ENCODE peak calls at places on chromosome 22, in five cellular contexts. T, W, L, D and H are unnamed samples.

GRCh38 chr22:27460596-27461347 is 340.8 kb downstream of the MN1 start:
- DNase-seq in T (peak; percentile 50), W (no peak), L (no peak), D (no peak), H (no peak)

GRCh38 chr22:37742374-37743092 is 45.7 kb downstream of the TRIOBP start:
- DNase-seq in T (peak; percentile 64), W (peak; percentile 96), L (no peak), D (no peak), H (no peak)

GRCh38 chr22:31160328-31160978 is 471 bp downstream of the RNF185 start:
- DNase-seq in T (no peak), W (no peak), L (no peak), D (no peak), H (no peak)

GRCh38 chr22:41075946-41076345 is 16.4 kb upstream of the EP300 start:
- DNase-seq in T (no peak), W (no peak), L (no peak), D (no peak), H (no peak)

GRCh38 chr22:34160117-34160758 is 240.0 kb upstream of the LARGE1 start:
- DNase-seq in T (no peak), W (no peak), L (no peak), D (no peak), H (no peak)

GRCh38 chr22:17307566-17307965 is 61.7 kb upstream of the CECR2 start:
- DNase-seq in T (no peak), W (no peak), L (no peak), D (no peak), H (no peak)

GRCh38 chr22:24592144-24592845 is 578 bp downstream of the LRRC75B start:
- DNase-seq in T (no peak), W (no peak), L (no peak), D (no peak), H (no peak)

GRCh38 chr22:37951305-37951704 is 2.1 kb downstream of the C22orf23 start:
- DNase-seq in T (no peak), W (no peak), L (no peak), D (no peak), H (no peak)

GRCh38 chr22:35489225-35489624 is 51.4 kb upstream of the RASD2 start:
- DNase-seq in T (no peak), W (no peak), L (no peak), D (no peak), H (no peak)

GRCh38 chr22:43851058-43851978 is 11.0 kb downstream of the SULT4A1 start:
- DNase-seq in T (no peak), W (no peak), L (no peak), D (no peak), H (no peak)